ENCODE peak calls at places on chromosomes 5 and 9, in seven cellular contexts. P, Y, W, J, M, Q and G are unnamed samples.

GRCh38 chr9:133237271-133237731 is 28.3 kb upstream of the OBP2B start:
- DNase-seq in W (no peak), P (no peak), J (no peak), M (peak), Y (no peak), Q (no peak), G (no peak)

GRCh38 chr5:154276932-154277331 is 86.4 kb downstream of the GALNT10 start:
- DNase-seq in Q (no peak), Y (no peak), W (no peak), P (peak), J (no peak), M (peak), G (no peak)

GRCh38 chr5:64939772-64940510 is 171.2 kb downstream of the CWC27 start:
- DNase-seq in W (no peak), Q (no peak), Y (no peak), J (no peak), M (no peak), P (peak), G (no peak)

GRCh38 chr5:54093081-54093492 is 217.3 kb downstream of the ARL15 start:
- DNase-seq in P (no peak), J (no peak), Y (no peak), M (no peak), W (no peak), Q (no peak), G (no peak)

GRCh38 chr5:135356522-135357318 is 42.3 kb downstream of the MACROH2A1 start:
- DNase-seq in M (peak), J (no peak), P (peak), Q (no peak), Y (no peak), W (no peak), G (no peak)

GRCh38 chr5:78627175-78627574 is 21.4 kb downstream of the LHFPL2 start:
- DNase-seq in Y (no peak), W (no peak), Q (no peak), M (no peak), J (no peak), P (no peak), G (no peak)

GRCh38 chr5:65481635-65482271 is at the start of gene ADAMTS6:
- DNase-seq in J (peak), Q (peak), W (peak), M (peak), Y (peak), P (peak), G (peak)

GRCh38 chr9:75087279-75087823 is 604 bp downstream of the NMRK1 start:
- DNase-seq in J (no peak), W (peak), Y (no peak), Q (peak), P (no peak), M (no peak), G (no peak)

GRCh38 chr5:168404366-168404765 is 81.9 kb upstream of the RARS1 start:
- DNase-seq in P (no peak), J (no peak), Y (no peak), M (peak), Q (no peak), W (no peak), G (no peak)

GRCh38 chr5:32814620-32815019 is 103.5 kb downstream of the NPR3 start:
- DNase-seq in W (no peak), Y (no peak), M (peak), Q (no peak), P (no peak), J (no peak), G (no peak)

GRCh38 chr9:69317894-69318293 is 7.1 kb upstream of the ENTREP1 start:
- DNase-seq in W (no peak), P (no peak), M (no peak), Q (no peak), J (no peak), Y (no peak), G (no peak)

GRCh38 chr5:44266882-44267577 is 122.2 kb downstream of the FGF10 start:
- DNase-seq in W (no peak), P (peak), Y (no peak), J (no peak), M (no peak), Q (no peak), G (no peak)

GRCh38 chr5:126610616-126611015 is 9.9 kb downstream of the PHAX start:
- DNase-seq in W (no peak), M (no peak), Q (no peak), J (no peak), Y (no peak), P (no peak), G (no peak)

GRCh38 chr5:374631-375335 is 53.3 kb downstream of the AHRR start:
- DNase-seq in Y (no peak), M (no peak), W (no peak), P (no peak), Q (peak), J (no peak), G (no peak)

GRCh38 chr5:134874831-134875655 is 872 bp downstream of the TXNDC15 start:
- DNase-seq in Q (peak), Y (no peak), P (peak), M (peak), J (peak), W (no peak), G (no peak)

GRCh38 chr9:134575103-134575816 is 66.3 kb upstream of the COL5A1 start:
- DNase-seq in M (no peak), P (no peak), Q (no peak), Y (no peak), J (no peak), W (no peak), G (no peak)

GRCh38 chr9:122051401-122052346 is 41.4 kb downstream of the TTLL11 start:
- DNase-seq in Q (peak), P (no peak), M (peak), J (peak), Y (no peak), W (no peak), G (no peak)

GRCh38 chr5:96079075-96079474 is 117.4 kb upstream of the ELL2 start:
- DNase-seq in W (no peak), Q (no peak), Y (no peak), P (no peak), J (no peak), M (peak), G (no peak)

GRCh38 chr5:168328804-168329203 is 37.4 kb downstream of the WWC1 start:
- DNase-seq in M (no peak), P (no peak), J (no peak), Y (no peak), Q (no peak), W (no peak), G (peak)

GRCh38 chr5:135386886-135387628 is 12.0 kb downstream of the MACROH2A1 start:
- DNase-seq in Y (no peak), J (no peak), Q (no peak), W (no peak), M (peak), P (no peak), G (no peak)

GRCh38 chr9:656918-657583 is 184.4 kb upstream of the DMRT1 start:
- DNase-seq in J (no peak), Q (no peak), W (no peak), M (no peak), Y (no peak), P (no peak), G (no peak)

GRCh38 chr9:25724424-25724823 is 46.2 kb upstream of the TUSC1 start:
- DNase-seq in M (no peak), P (no peak), Y (no peak), W (no peak), Q (no peak), J (no peak), G (no peak)

GRCh38 chr9:130997925-130998595 is 10.9 kb upstream of the LAMC3 start:
- DNase-seq in J (no peak), Q (peak), W (no peak), Y (no peak), M (no peak), P (peak), G (no peak)

GRCh38 chr5:124660229-124661093 is 86.0 kb downstream of the ZNF608 start:
- DNase-seq in W (no peak), Q (no peak), M (no peak), Y (no peak), P (no peak), J (no peak), G (no peak)